ENCODE peak calls at places on chromosomes 1 and 21, in four cellular contexts. X is GM12878, F is ovary, O is right lobe of liver. M is an unnamed sample.

GRCh38 chr1:180157576-180158057 is 2.9 kb downstream of the QSOX1 start:
- DNase-seq in X (no peak), F (no peak), O (peak), M (no peak)

GRCh38 chr1:8661185-8662110 is 156.0 kb downstream of the RERE start:
- DNase-seq in X (peak), F (peak), O (no peak), M (no peak)

GRCh38 chr1:210298296-210298695 is 30.4 kb upstream of the HHAT start:
- DNase-seq in X (no peak), F (no peak), O (no peak), M (no peak)

GRCh38 chr1:211652371-211652770 is 23.1 kb downstream of the NEK2 start:
- DNase-seq in X (no peak), F (no peak), O (no peak), M (no peak)

GRCh38 chr1:24470607-24471006 is 32.0 kb upstream of the RCAN3 start:
- DNase-seq in X (no peak), F (no peak), O (no peak), M (no peak)

GRCh38 chr1:3869751-3870301 is 12.6 kb downstream of the DFFB start:
- DNase-seq in X (no peak), F (no peak), O (peak), M (no peak)

GRCh38 chr1:40404670-40405462 is 31.3 kb downstream of the SMAP2 start:
- DNase-seq in X (no peak), F (peak), O (no peak), M (no peak)

GRCh38 chr1:84069236-84069845 is 70.4 kb upstream of the TTLL7 start:
- DNase-seq in X (no peak), F (no peak), O (no peak), M (no peak)

GRCh38 chr21:32248616-32249550 is 30.0 kb downstream of the MIS18A start:
- DNase-seq in X (no peak), F (no peak), O (no peak), M (no peak)

GRCh38 chr1:43074709-43075108 is 97.4 kb downstream of the EBNA1BP2 start:
- DNase-seq in X (no peak), F (no peak), O (no peak), M (no peak)

GRCh38 chr1:155030243-155030795 is 3.3 kb downstream of the DCST2 start:
- DNase-seq in X (no peak), F (no peak), O (no peak), M (no peak)

GRCh38 chr1:164983023-164983650 is 373.4 kb downstream of the LMX1A start:
- DNase-seq in X (no peak), F (no peak), O (no peak), M (no peak)

GRCh38 chr1:26844389-26844788 is 17.9 kb downstream of the ZDHHC18 start:
- DNase-seq in X (no peak), F (no peak), O (no peak), M (no peak)

GRCh38 chr1:232508161-232508661 is 121.7 kb downstream of the SIPA1L2 start:
- DNase-seq in X (no peak), F (no peak), O (no peak), M (no peak)

GRCh38 chr1:115064461-115064860 is 24.8 kb downstream of the TSPAN2 start:
- DNase-seq in X (no peak), F (no peak), O (no peak), M (no peak)

GRCh38 chr1:172255223-172255560 is 165.3 kb upstream of the C1orf105 start:
- DNase-seq in X (no peak), F (no peak), O (no peak), M (no peak)

GRCh38 chr1:11772458-11772857 is 10.5 kb downstream of the C1orf167 start:
- DNase-seq in X (no peak), F (no peak), O (no peak), M (no peak)

GRCh38 chr1:47656719-47657685 is 219.2 kb downstream of the FOXD2 start:
- DNase-seq in X (no peak), F (no peak), O (no peak), M (peak)

GRCh38 chr1:30537279-30537678 is 186.1 kb downstream of the MATN1 start:
- DNase-seq in X (no peak), F (no peak), O (no peak), M (no peak)

GRCh38 chr1:158019177-158019868 is 25.9 kb downstream of the KIRREL1 start:
- DNase-seq in X (no peak), F (peak), O (no peak), M (no peak)

GRCh38 chr21:14270631-14271030 is 54.7 kb downstream of the RBM11 start:
- DNase-seq in X (no peak), F (no peak), O (no peak), M (no peak)

GRCh38 chr1:216051071-216051470 is 372.2 kb downstream of the USH2A start:
- DNase-seq in X (no peak), F (no peak), O (no peak), M (no peak)

GRCh38 chr1:165837838-165838364 is 10.5 kb downstream of the UCK2 start:
- DNase-seq in X (no peak), F (no peak), O (no peak), M (no peak)

GRCh38 chr21:25759573-25759972 is 24.8 kb downstream of the GABPA start:
- DNase-seq in X (no peak), F (no peak), O (no peak), M (no peak)

GRCh38 chr1:12486401-12487005 is 131.5 kb downstream of the DHRS3 start:
- DNase-seq in X (no peak), F (no peak), O (no peak), M (no peak)

GRCh38 chr1:11918779-11919519 is 7.3 kb downstream of the KIAA2013 start:
- DNase-seq in X (no peak), F (peak), O (no peak), M (peak)

GRCh38 chr1:193905288-193906085 is 719.1 kb upstream of the B3GALT2 start:
- DNase-seq in X (no peak), F (no peak), O (no peak), M (no peak)

GRCh38 chr1:171226757-171227370 is 21.4 kb upstream of the FMO1 start:
- DNase-seq in X (peak), F (peak), O (peak), M (peak)

GRCh38 chr21:41360072-41360821 is 1.6 kb upstream of the MX2 start:
- DNase-seq in X (no peak), F (peak), O (peak), M (no peak)

GRCh38 chr1:183209533-183210158 is 23.6 kb downstream of the LAMC2 start:
- DNase-seq in X (no peak), F (no peak), O (no peak), M (no peak)

GRCh38 chr1:207810173-207810572 is 58.3 kb downstream of the CD46 start:
- DNase-seq in X (no peak), F (no peak), O (no peak), M (no peak)

GRCh38 chr21:40635336-40635735 is 211.6 kb downstream of the DSCAM start:
- DNase-seq in X (no peak), F (no peak), O (no peak), M (no peak)

GRCh38 chr1:161511756-161512060 is 6.5 kb downstream of the FCGR2A start:
- DNase-seq in X (no peak), F (no peak), O (no peak), M (no peak)

GRCh38 chr1:93179886-93180722 is at the start of gene TMED5:
- DNase-seq in X (peak), F (peak), O (peak), M (peak)
- TF ChIP-seq CTCF in X (peak), F (peak), O (peak), M (peak)

DNA sequence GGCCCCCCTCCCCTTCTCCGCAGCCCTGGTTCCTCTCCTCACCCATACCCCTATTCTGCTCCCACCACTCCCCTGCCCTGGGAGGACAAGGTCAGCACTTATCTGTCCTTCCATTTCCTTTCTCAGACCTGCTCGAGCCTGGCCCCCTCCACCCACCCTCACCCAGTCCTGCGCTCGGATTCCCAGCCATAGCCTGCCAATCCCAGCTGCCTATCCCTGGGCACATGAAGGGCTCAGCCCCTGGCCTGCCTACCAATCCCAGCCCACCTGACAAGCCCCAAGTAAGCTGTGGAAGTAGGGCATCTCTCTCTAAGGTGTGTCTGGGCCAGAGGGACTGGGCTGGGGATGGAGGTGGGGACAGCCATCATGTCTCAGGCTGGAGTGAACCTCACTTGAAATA is 5.4 kb downstream of the BLACAT1 start:
- DNase-seq in X (no peak), F (no peak), O (no peak), M (no peak)
- H3K4me3 ChIP-seq in X (no peak), F (no peak), O (no peak), M (no peak)

GRCh38 chr1:213989071-213989739 is 1.4 kb downstream of the PROX1 start:
- DNase-seq in X (no peak), F (peak), O (peak), M (no peak)
- H3K27ac ChIP-seq in X (no peak), F (peak), O (peak), M (peak)

DNA sequence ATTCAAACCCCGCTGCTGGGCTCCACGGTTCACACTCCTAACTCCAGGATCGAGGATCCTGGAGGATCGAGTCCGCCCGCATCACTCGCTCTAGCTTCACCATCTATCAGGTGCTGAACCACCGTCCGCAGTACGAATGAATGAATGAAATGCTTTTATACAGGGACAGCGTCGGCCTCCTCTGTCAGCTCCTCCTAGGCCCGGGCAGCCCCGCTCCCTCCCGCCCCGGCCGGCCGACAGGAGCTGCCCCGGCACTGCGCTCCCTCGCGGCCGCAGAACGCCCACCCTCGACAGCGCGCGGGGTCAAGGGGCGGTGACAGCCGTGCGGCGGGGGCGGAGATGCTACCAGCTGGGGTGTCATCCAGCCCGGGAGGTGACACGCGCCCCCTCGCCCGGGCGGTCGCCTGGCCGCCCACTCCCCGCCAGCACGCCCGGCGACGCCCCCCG is 520 bp downstream of the ZBTB17 start:
- DNase-seq in X (peak), F (no peak), O (peak), M (peak)
- TF ChIP-seq CTCF in X (no peak), F (no peak), O (no peak), M (peak)

GRCh38 chr21:44357064-44357837 is 3.8 kb downstream of the TRPM2 start:
- DNase-seq in X (no peak), F (no peak), O (no peak), M (no peak)

GRCh38 chr21:44356636-44357035 is 3.2 kb downstream of the TRPM2 start:
- DNase-seq in X (no peak), F (no peak), O (no peak), M (no peak)

GRCh38 chr21:44364151-44365053 is 11.0 kb downstream of the TRPM2 start:
- DNase-seq in X (no peak), F (no peak), O (peak), M (no peak)

GRCh38 chr21:44363278-44363677 is 9.9 kb downstream of the TRPM2 start:
- DNase-seq in X (no peak), F (no peak), O (no peak), M (no peak)

GRCh38 chr21:44360174-44360573 is 6.8 kb downstream of the TRPM2 start:
- DNase-seq in X (no peak), F (no peak), O (no peak), M (peak)
- H3K4me3 ChIP-seq in X (no peak), F (no peak), O (no peak), M (no peak)

M was measured in heart left ventricle.